ENCODE peak calls at places on chromosomes 12 and 14, in six cellular contexts. O, F, Q, S, I and G are unnamed samples.

GRCh38 chr12:56634837-56635538 is 4.9 kb upstream of the BAZ2A start:
- DNase-seq in I (peak), Q (peak), S (peak), O (peak), F (peak), G (peak)

GRCh38 chr12:49538740-49539403 is at the start of gene KCNH3:
- DNase-seq in O (peak), I (peak), F (peak), S (peak), Q (peak), G (peak)

GRCh38 chr12:1747609-1748008 is 56.7 kb downstream of the ADIPOR2 start:
- DNase-seq in S (no peak), I (no peak), Q (no peak), O (no peak), F (no peak), G (no peak)

GRCh38 chr14:53957739-53958138 is 1.1 kb upstream of the BMP4 start:
- DNase-seq in I (no peak), O (no peak), Q (no peak), S (no peak), F (no peak), G (peak)

GRCh38 chr12:94134226-94134795 is 14.1 kb upstream of the PLXNC1 start:
- DNase-seq in S (no peak), I (no peak), Q (no peak), F (peak), O (peak), G (peak)

GRCh38 chr14:101708853-101709532 is 52.5 kb upstream of the PPP2R5C start:
- DNase-seq in Q (no peak), I (no peak), O (no peak), S (no peak), F (no peak), G (no peak)

GRCh38 chr12:3350432-3350831 is 140.6 kb upstream of the PRMT8 start:
- DNase-seq in Q (no peak), O (no peak), S (no peak), F (no peak), I (peak), G (no peak)

GRCh38 chr12:11500222-11500860 is 105.0 kb upstream of the PRB2 start:
- DNase-seq in O (no peak), S (no peak), F (peak), Q (peak), I (peak), G (no peak)

GRCh38 chr14:77804592-77804991 is 4.7 kb downstream of the ADCK1 start:
- DNase-seq in Q (no peak), I (no peak), O (peak), F (peak), S (peak), G (peak)

GRCh38 chr12:122127839-122128238 is 46.2 kb downstream of the IL31 start:
- DNase-seq in S (no peak), I (no peak), O (no peak), Q (no peak), F (no peak), G (no peak)

GRCh38 chr14:24339284-24340151 is at the start of gene RIPK3:
- DNase-seq in F (peak), S (no peak), I (no peak), Q (peak), O (no peak), G (no peak)

GRCh38 chr14:93085916-93086315 is 29.8 kb downstream of the ITPK1 start:
- DNase-seq in I (no peak), O (no peak), F (no peak), S (no peak), Q (no peak), G (peak)

GRCh38 chr12:51405801-51406207 is 14.6 kb upstream of the GALNT6 start:
- DNase-seq in O (no peak), F (peak), S (no peak), I (no peak), Q (no peak), G (peak)

GRCh38 chr12:102462803-102463499 is 17.4 kb downstream of the IGF1 start:
- DNase-seq in O (no peak), Q (no peak), F (no peak), S (no peak), I (no peak), G (no peak)

GRCh38 chr14:61476737-61477410 is 155.5 kb downstream of the PRKCH start:
- DNase-seq in S (no peak), Q (peak), O (no peak), I (peak), F (peak), G (no peak)

GRCh38 chr12:120538281-120539156 is 4.4 kb downstream of the RNF10 start:
- DNase-seq in F (peak), I (peak), O (no peak), S (no peak), Q (no peak), G (no peak)

GRCh38 chr12:132470417-132470816 is 19.5 kb upstream of the FBRSL1 start:
- DNase-seq in F (peak), O (no peak), Q (no peak), I (no peak), S (no peak), G (peak)